ENCODE peak calls at places on chromosomes 5 and 9, in ten cellular contexts. O is foreskin fibroblast; G is thoracic aorta; P is fibroblast of lung; X is CD8-positive, alpha-beta T cell; H is K562; M is spleen; F is ovary; S is mucosa of descending colon; B is BJ. L is an unnamed sample.

GRCh38 chr9:121485618-121486531 is 13.8 kb downstream of the GGTA1 start:
- DNase-seq in X (no peak), M (no peak), H (peak; percentile 33), P (no peak), O (no peak), S (peak; percentile 21), F (no peak), B (no peak), G (no peak), L (no peak)

GRCh38 chr5:105475401-105475800 is 1912.8 kb upstream of the NUDT12 start:
- DNase-seq in X (no peak), P (no peak), O (no peak), H (no peak), S (no peak), M (no peak), G (no peak), B (no peak), F (no peak), L (no peak)

GRCh38 chr9:134059188-134059641 is 8.6 kb downstream of the BRD3 start:
- DNase-seq in M (peak; percentile 73), H (no peak), F (peak; percentile 31), S (no peak), P (no peak), B (no peak), O (no peak), X (no peak), G (no peak), L (no peak)

GRCh38 chr5:6394429-6395101 is 16.2 kb upstream of the MED10 start:
- DNase-seq in G (no peak), P (no peak), H (no peak), S (no peak), M (no peak), X (no peak), O (no peak), F (no peak), B (no peak), L (no peak)

GRCh38 chr5:147901555-147901954 is 4.8 kb downstream of the C5orf46 start:
- DNase-seq in F (no peak), O (no peak), P (peak; percentile 90), M (no peak), H (no peak), G (peak; percentile 13), S (no peak), X (no peak), B (no peak), L (peak; percentile 83)

GRCh38 chr5:141084487-141084989 is 9.9 kb upstream of the PCDHB2 start:
- DNase-seq in X (no peak), H (peak; percentile 13), O (peak; percentile 4), F (peak; percentile 54), P (peak; percentile 38), M (no peak), G (no peak), S (peak; percentile 3), B (peak; percentile 14), L (peak; percentile 34)

GRCh38 chr5:62144395-62145022 is 161.5 kb upstream of the KIF2A start:
- DNase-seq in S (no peak), B (no peak), X (no peak), O (peak; percentile 16), G (no peak), P (peak; percentile 55), M (no peak), H (no peak), F (no peak), L (no peak)

GRCh38 chr9:14433841-14434511 is 120.0 kb upstream of the NFIB start:
- DNase-seq in O (peak; percentile 36), B (no peak), S (no peak), X (no peak), M (no peak), F (peak; percentile 62), P (peak; percentile 63), H (no peak), G (no peak), L (peak; percentile 88)

GRCh38 chr5:157562111-157562581 is 13.4 kb downstream of the ADAM19 start:
- DNase-seq in F (no peak), S (no peak), G (peak; percentile 67), X (no peak), H (no peak), B (peak; percentile 48), M (no peak), O (no peak), P (peak; percentile 59), L (peak; percentile 53)

GRCh38 chr9:89993678-89994630 is 389.1 kb downstream of the GADD45G start:
- DNase-seq in S (peak; percentile 69), M (no peak), H (no peak), P (no peak), F (no peak), B (no peak), O (no peak), G (no peak), X (no peak), L (no peak)

GRCh38 chr9:89991204-89991790 is 386.5 kb downstream of the GADD45G start:
- DNase-seq in B (no peak), O (no peak), S (no peak), P (no peak), H (no peak), F (no peak), G (no peak), M (no peak), X (no peak), L (no peak)

GRCh38 chr9:89996106-89996505 is 391.3 kb downstream of the GADD45G start:
- DNase-seq in S (peak; percentile 53), O (no peak), B (no peak), H (no peak), P (no peak), G (no peak), M (no peak), X (no peak), F (no peak), L (no peak)

GRCh38 chr9:89994988-89995613 is 390.3 kb downstream of the GADD45G start:
- DNase-seq in F (peak; percentile 59), P (no peak), B (no peak), H (no peak), O (no peak), X (no peak), S (no peak), M (no peak), G (no peak), L (no peak)

DNA sequence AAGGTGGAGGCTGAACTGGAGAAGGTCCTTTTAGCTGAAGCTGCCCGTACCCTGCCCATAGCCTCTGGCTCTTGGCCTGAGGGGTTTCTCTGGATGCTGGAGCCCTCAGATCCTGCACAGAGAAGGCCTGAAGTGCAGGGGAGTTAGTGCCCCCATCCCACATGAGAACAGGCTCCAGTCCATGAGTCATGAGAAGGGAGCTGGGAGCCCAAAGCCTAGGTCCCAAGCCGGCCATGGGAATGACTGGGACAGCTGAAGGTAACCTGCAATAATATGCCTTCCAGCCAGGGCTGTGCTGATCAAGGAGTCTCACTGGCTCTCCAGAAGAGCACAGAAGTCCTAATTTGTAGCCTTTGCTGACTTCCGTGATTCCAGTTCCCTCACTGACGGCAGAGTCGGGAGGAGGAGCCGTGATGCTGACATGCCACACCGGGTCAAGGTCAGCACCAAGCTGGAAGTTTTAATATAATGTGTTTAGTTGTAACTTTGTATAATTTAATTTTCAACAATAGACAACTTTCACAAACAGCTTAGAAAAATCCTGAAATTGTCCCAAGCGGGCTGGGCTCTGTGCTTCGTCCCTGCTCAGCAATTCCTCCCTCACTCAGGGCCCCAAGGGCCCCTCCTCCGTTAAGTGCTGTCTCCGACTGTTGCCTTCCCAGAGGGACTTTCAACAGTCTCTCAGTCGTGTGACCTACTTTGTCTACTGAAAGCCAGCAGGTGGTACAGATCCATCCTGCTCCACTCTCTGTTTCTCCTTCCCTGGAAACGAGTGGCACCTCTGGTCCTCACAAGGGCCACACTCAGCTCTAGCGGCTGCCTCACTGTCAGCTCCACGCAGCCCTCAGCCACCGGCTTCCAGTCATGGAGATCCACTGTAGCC is 387.8 kb downstream of the GADD45G start:
- DNase-seq in G (no peak), H (no peak), O (no peak), B (no peak), X (no peak), S (no peak), F (peak; percentile 79), M (no peak), P (no peak), L (no peak)
- TF ChIP-seq CTCF in G (no peak), H (no peak), O (no peak), B (no peak), X (no peak), S (no peak), F (no peak), M (no peak), P (no peak), L (no peak)

GRCh38 chr5:76082790-76083554 is at the start of gene SV2C:
- DNase-seq in M (peak; percentile 79), H (no peak), G (no peak), X (no peak), P (peak; percentile 32), F (peak; percentile 31), S (peak; percentile 36), B (no peak), O (no peak), L (peak; percentile 5)
- H3K4me3 ChIP-seq in M (no peak within 1 kb of the TSS), H (no peak within 1 kb of the TSS), G (peak within 1 kb of the TSS; percentile 50), X (no peak within 1 kb of the TSS), P (no peak within 1 kb of the TSS), F (no peak within 1 kb of the TSS), S (no peak within 1 kb of the TSS), B (no peak within 1 kb of the TSS), O (peak within 1 kb of the TSS; percentile 17), L (no peak within 1 kb of the TSS)

GRCh38 chr5:142797420-142797819 is 27.2 kb downstream of the ARHGAP26 start:
- DNase-seq in G (no peak), M (no peak), O (no peak), F (no peak), P (no peak), X (no peak), B (no peak), S (no peak), H (no peak), L (no peak)
- TF ChIP-seq CTCF in G (no peak), M (no peak), O (no peak), F (no peak), P (no peak), X (no peak), B (no peak), S (no peak), H (no peak), L (no peak)

GRCh38 chr9:85208666-85209065 is 533.1 kb downstream of the AGTPBP1 start:
- DNase-seq in X (no peak), O (no peak), G (no peak), P (no peak), B (no peak), M (no peak), F (no peak), H (no peak), S (no peak), L (no peak)

GRCh38 chr9:85212887-85213286 is 528.9 kb downstream of the AGTPBP1 start:
- DNase-seq in G (no peak), M (no peak), O (peak; percentile 65), B (peak; percentile 5), F (no peak), X (no peak), H (no peak), P (peak; percentile 98), S (peak; percentile 14), L (peak; percentile 65)

GRCh38 chr9:85215416-85215815 is 526.3 kb downstream of the AGTPBP1 start:
- DNase-seq in M (no peak), O (no peak), S (no peak), B (no peak), G (no peak), F (no peak), H (no peak), X (no peak), P (no peak), L (no peak)

GRCh38 chr9:85213650-85214607 is 527.8 kb downstream of the AGTPBP1 start:
- DNase-seq in P (no peak), X (no peak), G (no peak), M (no peak), O (no peak), S (no peak), H (no peak), B (no peak), F (no peak), L (no peak)

GRCh38 chr9:85212209-85212608 is 529.5 kb downstream of the AGTPBP1 start:
- DNase-seq in M (no peak), S (no peak), X (no peak), G (no peak), H (no peak), O (peak; percentile 22), B (no peak), F (no peak), P (peak; percentile 91), L (peak; percentile 60)
- H3K4me3 ChIP-seq in M (no peak overlapping the region), S (no peak overlapping the region), X (no peak overlapping the region), G (no peak overlapping the region), H (no peak overlapping the region), O (no peak overlapping the region), B (no peak overlapping the region), F (no peak overlapping the region), P (no peak overlapping the region), L (no peak overlapping the region)